ENCODE peak calls at places on chromosomes 5 and 9, in six cellular contexts. W, T, G, J, N and V are unnamed samples.

GRCh38 chr5:55344392-55344992 is 36.7 kb downstream of the MTREX start:
- DNase-seq in T (no peak), N (no peak), G (no peak), J (peak; percentile 65), W (no peak), V (peak; percentile 62)

GRCh38 chr5:28648108-28648507 is 1609.7 kb upstream of the CDH9 start:
- DNase-seq in T (no peak), G (no peak), N (no peak), J (peak; percentile 84), W (no peak), V (no peak)

GRCh38 chr9:76537150-76537646 is 78.2 kb downstream of the GCNT1 start:
- DNase-seq in W (no peak), J (no peak), G (no peak), T (no peak), N (peak; percentile 37), V (peak; percentile 63)

GRCh38 chr5:83767409-83767992 is 46.8 kb upstream of the HAPLN1 start:
- DNase-seq in N (no peak), W (no peak), G (no peak), T (no peak), J (peak; percentile 37), V (no peak)

GRCh38 chr5:58804331-58804730 is 221.5 kb downstream of the RAB3C start:
- DNase-seq in T (no peak), J (peak; percentile 95), N (no peak), G (no peak), W (no peak), V (no peak)

GRCh38 chr9:90287567-90288274 is 354.9 kb downstream of the DIRAS2 start:
- DNase-seq in J (peak; percentile 13), W (no peak), G (no peak), N (no peak), T (no peak), V (no peak)

GRCh38 chr5:75140277-75140676 is 87.9 kb upstream of the GCNT4 start:
- DNase-seq in N (no peak), G (no peak), J (no peak), W (no peak), T (no peak), V (no peak)

GRCh38 chr5:160262151-160262550 is 32.8 kb downstream of the FABP6 start:
- DNase-seq in G (peak; percentile 36), N (no peak), J (peak; percentile 39), T (no peak), W (no peak), V (no peak)

GRCh38 chr9:127550277-127550676 is 61.8 kb upstream of the STXBP1 start:
- DNase-seq in W (no peak), G (no peak), T (no peak), J (no peak), N (no peak), V (no peak)

GRCh38 chr9:122205176-122205575 is 23.6 kb downstream of the LHX6 start:
- DNase-seq in J (no peak), T (no peak), W (no peak), N (no peak), G (no peak), V (no peak)

GRCh38 chr9:34457266-34458012 is 931 bp downstream of the FAM219A start:
- DNase-seq in N (peak; percentile 84), W (peak; percentile 68), G (peak; percentile 77), T (peak; percentile 69), J (peak; percentile 86), V (peak; percentile 94)

GRCh38 chr5:43156388-43156787 is 35.6 kb upstream of the NIM1K start:
- DNase-seq in T (no peak), G (no peak), N (no peak), W (no peak), J (no peak), V (no peak)

GRCh38 chr9:116717150-116717549 is 30.0 kb downstream of the TRIM32 start:
- DNase-seq in T (no peak), W (no peak), N (no peak), J (no peak), G (no peak), V (no peak)

GRCh38 chr9:20835364-20836286 is 151.6 kb downstream of the FOCAD start:
- DNase-seq in T (no peak), G (no peak), N (no peak), W (no peak), J (peak; percentile 44), V (no peak)

GRCh38 chr5:159749146-159749545 is 167.1 kb upstream of the ADRA1B start:
- DNase-seq in W (no peak), N (no peak), G (no peak), T (no peak), J (no peak), V (no peak)

GRCh38 chr5:159641371-159642039 is 274.8 kb upstream of the ADRA1B start:
- DNase-seq in N (peak; percentile 30), J (no peak), G (no peak), T (no peak), W (no peak), V (no peak)

GRCh38 chr5:138157626-138158025 is 18.4 kb upstream of the NME5 start:
- DNase-seq in T (no peak), N (no peak), W (no peak), G (no peak), J (no peak), V (no peak)

GRCh38 chr9:71966601-71967000 is 55.2 kb downstream of the C9orf85 start:
- DNase-seq in N (no peak), J (peak; percentile 38), G (no peak), W (no peak), T (no peak), V (no peak)

GRCh38 chr9:34992376-34992951 is 2.9 kb downstream of the DNAJB5 start:
- DNase-seq in T (peak; percentile 49), J (peak; percentile 87), N (peak; percentile 56), G (no peak), W (no peak), V (peak; percentile 79)

GRCh38 chr5:140296289-140296688 is 6.6 kb downstream of the PFDN1 start:
- DNase-seq in N (no peak), G (no peak), T (no peak), J (peak; percentile 53), W (no peak), V (no peak)

GRCh38 chr5:140295414-140295813 is 7.5 kb downstream of the PFDN1 start:
- DNase-seq in G (no peak), J (peak; percentile 57), T (no peak), W (no peak), N (no peak), V (peak; percentile 31)

GRCh38 chr5:140294753-140295152 is 8.1 kb downstream of the PFDN1 start:
- DNase-seq in J (no peak), G (no peak), T (no peak), N (no peak), W (no peak), V (no peak)

GRCh38 chr5:140293091-140293996 is 9.6 kb downstream of the PFDN1 start:
- DNase-seq in G (no peak), J (no peak), T (no peak), W (no peak), N (no peak), V (no peak)

DNA sequence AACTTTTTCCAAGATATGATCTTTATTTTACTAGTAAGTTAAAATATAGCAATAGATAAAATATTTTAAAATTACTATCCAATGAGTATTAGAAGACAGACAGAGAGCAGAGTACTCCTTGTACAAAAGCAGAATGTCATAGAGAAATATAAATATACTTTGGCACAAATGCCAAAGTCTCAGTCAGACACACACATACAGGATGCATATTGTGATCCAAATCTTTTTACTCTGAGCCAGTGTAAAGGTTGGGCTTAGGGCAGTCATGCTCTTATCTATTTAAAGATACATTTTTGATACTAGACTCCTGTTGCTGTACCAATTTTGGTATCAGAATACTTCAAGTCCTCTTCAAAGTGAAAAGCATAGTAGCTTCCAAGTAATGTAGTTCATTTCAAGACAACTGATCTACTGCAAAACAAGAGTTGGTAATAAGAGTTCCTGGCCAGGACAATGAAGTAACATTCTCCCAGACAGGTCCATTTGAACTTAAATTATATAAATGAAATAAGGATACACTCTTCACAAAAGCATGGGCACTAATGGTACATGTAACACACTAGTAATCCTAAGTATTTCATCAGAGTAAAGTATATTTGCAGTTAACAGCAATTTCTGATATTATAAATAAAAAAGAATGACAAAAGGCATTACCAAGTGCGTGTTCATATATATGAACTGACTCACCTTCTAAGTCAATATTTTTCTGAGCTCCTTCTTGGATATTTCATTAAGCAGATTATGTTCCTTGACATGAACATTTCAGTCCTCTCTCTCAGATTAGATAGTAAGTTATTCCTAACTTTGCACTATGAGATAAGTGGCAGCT is 10.5 kb downstream of the PFDN1 start:
- DNase-seq in W (no peak), J (no peak), G (no peak), T (no peak), N (no peak), V (no peak)
- H3K27ac ChIP-seq in W (peak overlapping the region; percentile 19), J (no peak overlapping the region), G (no peak overlapping the region), T (no peak overlapping the region), N (peak overlapping the region; percentile 88), V (no peak overlapping the region)

DNA sequence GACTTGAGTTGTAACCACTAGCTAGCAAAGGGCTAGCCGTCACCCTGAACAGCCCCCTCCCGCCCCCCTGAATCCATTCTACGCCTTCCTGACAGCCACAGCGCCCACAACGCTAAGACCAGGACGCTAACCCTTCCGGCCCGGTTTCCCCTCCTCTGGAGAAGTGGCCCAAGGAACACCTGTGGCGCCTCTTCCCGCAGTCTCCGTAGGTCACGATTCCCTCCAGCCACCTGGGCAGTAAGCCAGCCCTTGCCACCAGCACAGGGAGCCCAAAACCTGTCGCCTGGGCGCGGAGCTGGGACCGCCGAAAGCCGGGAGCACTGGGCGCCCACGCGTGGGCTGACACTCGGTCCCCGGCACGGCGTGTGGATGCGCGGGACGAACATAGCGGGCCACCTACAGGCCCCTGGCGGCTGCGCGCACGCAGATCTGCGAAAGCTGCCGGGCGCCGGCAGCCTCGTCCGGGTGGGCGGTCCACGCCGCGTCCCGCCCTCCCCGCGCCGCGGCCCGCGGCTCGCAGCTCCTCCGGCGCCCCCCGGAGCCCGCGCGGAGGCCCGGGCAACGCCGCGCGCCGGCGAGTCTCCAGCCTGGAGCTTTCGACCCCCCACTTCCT is 596 bp downstream of the IRF1 start:
- DNase-seq in W (peak; percentile 83), J (no peak), N (peak; percentile 68), G (peak; percentile 86), T (peak; percentile 60), V (peak; percentile 69)
- H3K4me1 ChIP-seq in W (peaks cover 73% of the 10 kb centered on the region), J (peaks cover 3% of the 10 kb centered on the region), N (peaks cover 85% of the 10 kb centered on the region), G (peaks cover 67% of the 10 kb centered on the region), T (peaks cover 13% of the 10 kb centered on the region), V (peaks cover 14% of the 10 kb centered on the region)

DNA sequence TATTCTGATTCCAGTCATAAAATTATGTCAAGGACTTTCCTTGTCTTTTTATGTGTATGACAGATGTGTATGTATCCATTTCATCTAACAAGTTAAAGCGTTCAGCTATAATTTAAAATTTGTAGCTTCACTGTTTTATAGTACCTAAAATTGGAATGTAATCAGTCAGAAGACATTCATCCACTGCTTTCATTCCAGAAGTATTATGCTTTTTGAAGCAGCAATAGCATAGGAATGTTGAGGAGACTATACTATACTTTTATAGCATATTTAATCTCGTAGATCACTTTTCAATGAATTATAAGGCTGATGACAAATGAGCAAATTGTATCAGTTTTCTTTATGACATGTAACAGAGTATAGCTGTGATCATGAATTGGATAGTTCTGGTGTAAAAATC is 6.9 kb downstream of the PCDHGA12 start:
- DNase-seq in N (no peak), J (no peak), T (no peak), W (no peak), G (no peak), V (no peak)
- H3K27me3 ChIP-seq in N (no peaks in the 10 kb centered on the region), J (no peaks in the 10 kb centered on the region), T (no peaks in the 10 kb centered on the region), W (no peaks in the 10 kb centered on the region), G (no peaks in the 10 kb centered on the region), V (no peaks in the 10 kb centered on the region)

DNA sequence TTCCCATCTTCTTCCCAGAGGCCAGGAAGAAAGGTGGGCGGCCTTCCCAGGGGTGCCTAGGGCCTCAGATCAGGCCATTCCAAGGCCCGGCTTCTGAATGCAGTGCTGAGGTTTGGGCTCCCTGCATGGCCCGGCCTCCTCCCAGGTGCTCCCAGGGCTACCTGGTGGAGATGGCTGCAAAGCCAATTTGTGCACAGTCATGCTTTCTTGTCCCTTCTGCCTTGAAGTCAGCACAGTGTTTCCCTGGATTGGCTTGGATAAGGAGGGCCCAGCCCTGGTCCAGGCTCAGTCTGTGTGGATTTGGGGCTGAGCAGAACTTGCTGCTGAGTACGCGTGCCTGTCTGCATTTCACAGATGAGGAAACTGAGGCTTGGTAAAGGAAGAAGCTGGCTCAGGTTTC is 72.5 kb downstream of the RXRA start:
- DNase-seq in T (no peak), N (no peak), J (no peak), W (no peak), G (no peak), V (no peak)
- H3K27ac ChIP-seq in T (no peak overlapping the region), N (no peak overlapping the region), J (no peak overlapping the region), W (no peak overlapping the region), G (no peak overlapping the region), V (no peak overlapping the region)